ENCODE peak calls at places on chromosomes 3 and 15, in six cellular contexts. W is ELF-1, R is HTR-8/SVneo, M is T follicular helper cell, V is GM12865, E is substantia nigra. H is an unnamed sample.

GRCh38 chr3:195073866-195074860 is 196.8 kb downstream of the XXYLT1 start:
- DNase-seq in M (no peak), W (no peak), R (no peak), E (no peak), V (no peak), H (no peak)

GRCh38 chr3:122679467-122680291 is 960 bp upstream of the PARP14 start:
- DNase-seq in W (peak; percentile 12), R (no peak), M (no peak), V (peak; percentile 43), E (no peak), H (no peak)

GRCh38 chr15:86300371-86301106 is 220.9 kb downstream of the AGBL1 start:
- DNase-seq in W (no peak), R (no peak), V (no peak), E (no peak), M (no peak), H (no peak)

GRCh38 chr15:98806275-98806895 is 158.0 kb downstream of the IGF1R start:
- DNase-seq in R (no peak), W (no peak), E (no peak), V (no peak), M (no peak), H (no peak)

GRCh38 chr15:36738817-36739216 is 159.4 kb downstream of the CDIN1 start:
- DNase-seq in V (no peak), M (no peak), W (no peak), R (no peak), E (no peak), H (no peak)

GRCh38 chr15:29651476-29652072 is 170.7 kb downstream of the TJP1 start:
- DNase-seq in M (no peak), E (no peak), V (no peak), R (no peak), W (no peak), H (no peak)

GRCh38 chr3:76403556-76403955 is 618.2 kb upstream of the ZNF717 start:
- DNase-seq in V (no peak), W (no peak), M (no peak), E (no peak), R (peak; percentile 10), H (no peak)

GRCh38 chr15:78767331-78767951 is 43.8 kb downstream of the ADAMTS7 start:
- DNase-seq in W (no peak), E (no peak), M (no peak), V (no peak), R (no peak), H (peak; percentile 46)

GRCh38 chr3:160486459-160486869 is 36.9 kb upstream of the TRIM59 start:
- DNase-seq in E (no peak), M (no peak), V (peak; percentile 54), W (no peak), R (no peak), H (no peak)

GRCh38 chr3:69008980-69009379 is 4.5 kb downstream of the EOGT start:
- DNase-seq in V (no peak), W (peak; percentile 71), E (no peak), R (no peak), M (no peak), H (peak; percentile 73)

GRCh38 chr15:93451265-93451664 is 362.3 kb upstream of the RGMA start:
- DNase-seq in E (no peak), V (no peak), M (no peak), W (no peak), R (no peak), H (no peak)

GRCh38 chr15:74709892-74710291 is 14.1 kb upstream of the EDC3 start:
- DNase-seq in W (no peak), R (no peak), M (no peak), V (no peak), E (no peak), H (no peak)

GRCh38 chr15:81851307-81851706 is 194.5 kb downstream of the MEX3B start:
- DNase-seq in E (no peak), W (no peak), V (peak; percentile 8), R (no peak), M (no peak), H (peak; percentile 22)

GRCh38 chr15:74252291-74253080 is 16.4 kb downstream of the CCDC33 start:
- DNase-seq in R (no peak), V (no peak), M (no peak), E (no peak), W (no peak), H (no peak)

GRCh38 chr15:92394327-92395175 is 870 bp downstream of the ST8SIA2 start:
- DNase-seq in E (no peak), R (no peak), V (no peak), M (no peak), W (peak; percentile 65), H (peak; percentile 71)

GRCh38 chr15:76353903-76354302 is 17.3 kb downstream of the ISL2 start:
- DNase-seq in R (no peak), V (no peak), W (no peak), E (no peak), M (no peak), H (no peak)

GRCh38 chr3:48466386-48467109 is 20.0 kb downstream of the ATRIP start:
- DNase-seq in R (no peak), M (no peak), E (no peak), V (peak; percentile 49), W (no peak), H (peak; percentile 51)

GRCh38 chr15:97235285-97235985 is 725.1 kb upstream of the ARRDC4 start:
- DNase-seq in W (peak; percentile 41), R (peak; percentile 38), V (peak; percentile 21), M (no peak), E (no peak), H (peak; percentile 65)

GRCh38 chr15:69305933-69306568 is 7.3 kb downstream of the PAQR5 start:
- DNase-seq in W (no peak), V (no peak), R (no peak), M (no peak), E (no peak), H (no peak)

GRCh38 chr3:153209596-153209995 is 47.6 kb downstream of the RAP2B start:
- DNase-seq in E (no peak), W (peak; percentile 84), R (peak; percentile 26), M (no peak), V (no peak), H (peak; percentile 94)

GRCh38 chr15:68644088-68644904 is 65.5 kb downstream of the CORO2B start:
- DNase-seq in E (no peak), W (no peak), V (no peak), R (no peak), M (no peak), H (peak; percentile 40)

GRCh38 chr3:13028010-13028821 is 45.0 kb downstream of the IQSEC1 start:
- DNase-seq in W (peak; percentile 28), E (no peak), R (no peak), V (no peak), M (no peak), H (no peak)

GRCh38 chr3:149390772-149391212 is 13.3 kb upstream of the TM4SF1 start:
- DNase-seq in W (peak; percentile 60), M (no peak), R (no peak), E (no peak), V (no peak), H (peak; percentile 80)

GRCh38 chr15:93158104-93158503 is 69.1 kb upstream of the RGMA start:
- DNase-seq in E (no peak), V (no peak), R (no peak), M (no peak), W (peak; percentile 38), H (no peak)

GRCh38 chr3:153162513-153163348 is 705 bp downstream of the RAP2B start:
- DNase-seq in E (peak; percentile 28), R (no peak), W (peak; percentile 55), M (peak; percentile 17), V (peak; percentile 59), H (peak; percentile 60)

GRCh38 chr15:70488002-70488605 is 275.3 kb downstream of the UACA start:
- DNase-seq in R (peak; percentile 73), W (peak; percentile 85), V (peak; percentile 84), E (no peak), M (peak; percentile 54), H (peak; percentile 82)

GRCh38 chr3:181623924-181624694 is 87.6 kb upstream of the SOX2 start:
- DNase-seq in E (no peak), R (no peak), V (no peak), M (no peak), W (no peak), H (no peak)

GRCh38 chr3:101870138-101870537 is 20.8 kb downstream of the NFKBIZ start:
- DNase-seq in E (no peak), W (no peak), R (no peak), M (no peak), V (no peak), H (no peak)

GRCh38 chr3:153400641-153401040 is 238.6 kb downstream of the RAP2B start:
- DNase-seq in E (no peak), W (no peak), V (no peak), M (no peak), R (no peak), H (no peak)

GRCh38 chr3:46934508-46935167 is 41.9 kb downstream of the CCDC12 start:
- DNase-seq in R (no peak), M (no peak), E (no peak), V (no peak), W (no peak), H (no peak)

GRCh38 chr3:147943265-147943945 is 534.2 kb downstream of the ZIC1 start:
- DNase-seq in E (no peak), W (no peak), M (no peak), V (no peak), R (peak; percentile 32), H (peak; percentile 72)

GRCh38 chr15:98599911-98600685 is 48.2 kb upstream of the IGF1R start:
- DNase-seq in E (no peak), W (peak; percentile 39), M (no peak), V (peak; percentile 48), R (no peak), H (no peak)

GRCh38 chr3:170007031-170007663 is 30.6 kb upstream of the GPR160 start:
- DNase-seq in R (no peak), M (no peak), V (peak; percentile 85), E (no peak), W (no peak), H (no peak)